ENCODE peak calls at places on chromosome 6, in seven cellular contexts. T, C, X, S, O, I and Y are unnamed samples.

GRCh38 chr6:97524846-97525245 is 241.8 kb upstream of the MMS22L start:
- DNase-seq in S (no peak), C (no peak), T (peak), X (no peak), I (no peak), O (no peak), Y (no peak)

GRCh38 chr6:51902261-51902764 is 185.1 kb downstream of the PKHD1 start:
- DNase-seq in T (peak), C (no peak), O (no peak), S (no peak), X (no peak), I (peak), Y (no peak)

GRCh38 chr6:104606361-104606760 is 253.4 kb downstream of the HACE1 start:
- DNase-seq in S (no peak), C (no peak), X (no peak), I (no peak), O (no peak), T (no peak), Y (no peak)

GRCh38 chr6:2935566-2936291 is 32.6 kb upstream of the SERPINB9 start:
- DNase-seq in X (no peak), O (no peak), T (no peak), I (no peak), S (no peak), C (no peak), Y (no peak)

GRCh38 chr6:125747589-125748533 is 1.6 kb upstream of the HEY2 start:
- DNase-seq in O (peak), C (peak), T (no peak), I (peak), X (peak), S (peak), Y (no peak)

GRCh38 chr6:115195239-115195638 is 852.4 kb upstream of the HS3ST5 start:
- DNase-seq in S (no peak), C (no peak), T (no peak), I (no peak), X (no peak), O (no peak), Y (no peak)

GRCh38 chr6:102154176-102154575 is 760.7 kb downstream of the GRIK2 start:
- DNase-seq in C (no peak), T (no peak), X (no peak), S (no peak), I (no peak), O (no peak), Y (no peak)

GRCh38 chr6:123625697-123626096 is 11.1 kb downstream of the TRDN start:
- DNase-seq in T (no peak), O (no peak), S (no peak), X (no peak), I (no peak), C (no peak), Y (no peak)

GRCh38 chr6:4258733-4259132 is 123.4 kb upstream of the ECI2 start:
- DNase-seq in T (no peak), I (no peak), X (no peak), C (no peak), O (no peak), S (no peak), Y (no peak)

GRCh38 chr6:72626126-72626525 is 4.3 kb downstream of the KCNQ5 start:
- DNase-seq in O (no peak), C (no peak), T (no peak), X (no peak), I (no peak), S (no peak), Y (no peak)

GRCh38 chr6:136769759-136770158 is 22.5 kb downstream of the MAP3K5 start:
- DNase-seq in C (no peak), X (no peak), T (no peak), I (no peak), O (no peak), S (no peak), Y (no peak)